ENCODE peak calls at places on chromosomes 13 and 19, in five cellular contexts. L is H1, O is K562, H is HepG2, F is GM12878. K is an unnamed sample.

GRCh38 chr19:38531515-38531914 is 86.2 kb downstream of the MAP4K1 start:
- DNase-seq in F (no peak), O (no peak), L (no peak), H (no peak), K (no peak)

GRCh38 chr19:16121141-16121540 is 9.5 kb downstream of the RAB8A start:
- DNase-seq in L (no peak), F (no peak), O (no peak), H (no peak), K (no peak)

GRCh38 chr19:45640849-45641273 is 1.7 kb upstream of the EML2 start:
- DNase-seq in L (no peak), H (peak), O (peak), F (no peak), K (peak)

GRCh38 chr19:57515218-57515617 is 11.9 kb upstream of the ZNF549 start:
- DNase-seq in L (no peak), F (no peak), H (no peak), O (no peak), K (no peak)

GRCh38 chr13:102928971-102929370 is 83.1 kb downstream of the ERCC5 start:
- DNase-seq in O (no peak), F (no peak), H (no peak), L (no peak), K (no peak)

GRCh38 chr19:47608074-47608907 is 643 bp upstream of the BICRA start:
- DNase-seq in H (peak), L (peak), F (peak), O (peak), K (peak)

GRCh38 chr19:43432866-43433673 is 18.4 kb downstream of the TEX101 start:
- DNase-seq in O (peak), F (no peak), L (peak), H (peak), K (peak)

GRCh38 chr13:108700421-108701170 is 71.2 kb downstream of the MYO16 start:
- DNase-seq in F (no peak), H (no peak), O (no peak), L (no peak), K (no peak)

GRCh38 chr13:22270881-22271280 is 600.0 kb downstream of the FGF9 start:
- DNase-seq in H (no peak), O (no peak), F (no peak), L (no peak), K (no peak)

GRCh38 chr19:6047741-6048231 is 62.5 kb downstream of the RFX2 start:
- DNase-seq in H (peak), F (no peak), L (no peak), O (peak), K (peak)

GRCh38 chr13:44276061-44276460 is 97.6 kb upstream of the SERP2 start:
- DNase-seq in L (no peak), H (no peak), F (no peak), O (no peak), K (no peak)

DNA sequence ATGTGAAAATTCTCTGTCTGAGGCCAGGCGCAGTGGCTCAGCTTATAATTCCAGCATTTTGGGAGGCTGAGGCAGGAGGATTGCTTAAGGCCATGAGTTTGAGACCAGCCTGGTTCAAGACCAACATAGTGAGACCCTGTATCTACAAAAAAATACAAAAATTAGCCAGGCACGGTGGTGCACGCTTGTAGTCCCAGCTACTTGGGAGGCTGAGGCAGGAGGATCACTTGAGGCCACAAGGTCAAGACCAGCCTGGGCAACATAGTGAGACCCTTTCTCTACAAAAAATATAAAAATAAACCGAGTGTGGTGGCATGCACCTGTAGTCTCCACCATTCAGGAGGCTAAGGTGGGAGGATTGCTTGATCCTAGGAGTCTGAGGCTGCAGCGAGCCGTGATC is 2.2 kb upstream of the FCGBP start:
- DNase-seq in F (no peak), H (no peak), O (no peak), L (no peak), K (no peak)
- TF ChIP-seq ATF2 in F (no peak), H (no peak), O (no peak), L (no peak), K (no peak)

GRCh38 chr13:114071991-114072390 is 60.4 kb downstream of the RASA3 start:
- DNase-seq in H (no peak), F (no peak), L (no peak), O (no peak), K (peak)
- TF ChIP-seq ATF2 in H (no peak), F (no peak), L (no peak), O (no peak), K (no peak)

GRCh38 chr13:60091573-60091972 is 72.2 kb downstream of the DIAPH3 start:
- DNase-seq in L (no peak), H (no peak), F (no peak), O (no peak), K (no peak)

GRCh38 chr13:60094385-60095088 is 69.2 kb downstream of the DIAPH3 start:
- DNase-seq in F (no peak), H (no peak), O (no peak), L (no peak), K (no peak)

GRCh38 chr13:60095300-60095699 is 68.4 kb downstream of the DIAPH3 start:
- DNase-seq in F (no peak), O (no peak), L (no peak), H (no peak), K (no peak)

DNA sequence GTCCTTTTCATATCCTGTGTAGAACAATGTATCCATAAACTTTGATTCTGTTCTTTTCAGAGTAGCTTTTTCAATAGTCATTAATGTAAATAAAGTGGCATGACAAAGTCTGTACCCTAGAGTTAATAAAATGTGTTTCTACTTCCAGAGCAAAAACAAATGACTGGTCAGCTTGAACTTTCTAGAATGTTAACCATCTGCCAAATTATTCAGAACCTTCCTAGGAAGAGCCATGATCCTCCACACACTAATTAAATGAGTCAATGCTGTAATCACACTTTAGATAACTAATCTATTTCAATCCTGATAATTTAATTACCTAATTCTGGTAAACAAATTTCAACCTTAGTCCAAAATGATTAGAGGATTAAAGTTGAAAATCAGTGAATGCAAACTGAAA is 73.1 kb downstream of the DIAPH3 start:
- DNase-seq in F (no peak), O (no peak), L (no peak), H (no peak), K (no peak)
- TF ChIP-seq ATF2 in F (no peak), O (no peak), L (no peak), H (no peak), K (no peak)

GRCh38 chr13:64347662-64348061 is 2882.5 kb downstream of the PCDH9 start:
- DNase-seq in F (no peak), O (no peak), H (no peak), L (no peak), K (no peak)
- TF ChIP-seq ATF2 in F (no peak), O (no peak), H (no peak), L (no peak), K (no peak)

GRCh38 chr13:111858571-111858970 is 208.4 kb upstream of the SOX1 start:
- DNase-seq in O (no peak), L (no peak), H (no peak), F (no peak), K (no peak)

GRCh38 chr13:111857336-111857735 is 209.6 kb upstream of the SOX1 start:
- DNase-seq in L (no peak), O (no peak), F (no peak), H (no peak), K (no peak)

GRCh38 chr13:111859361-111860105 is 207.4 kb upstream of the SOX1 start:
- DNase-seq in L (no peak), H (no peak), O (no peak), F (no peak), K (no peak)

GRCh38 chr13:111856571-111856970 is 210.4 kb upstream of the SOX1 start:
- DNase-seq in H (no peak), F (no peak), L (no peak), O (no peak), K (no peak)

DNA sequence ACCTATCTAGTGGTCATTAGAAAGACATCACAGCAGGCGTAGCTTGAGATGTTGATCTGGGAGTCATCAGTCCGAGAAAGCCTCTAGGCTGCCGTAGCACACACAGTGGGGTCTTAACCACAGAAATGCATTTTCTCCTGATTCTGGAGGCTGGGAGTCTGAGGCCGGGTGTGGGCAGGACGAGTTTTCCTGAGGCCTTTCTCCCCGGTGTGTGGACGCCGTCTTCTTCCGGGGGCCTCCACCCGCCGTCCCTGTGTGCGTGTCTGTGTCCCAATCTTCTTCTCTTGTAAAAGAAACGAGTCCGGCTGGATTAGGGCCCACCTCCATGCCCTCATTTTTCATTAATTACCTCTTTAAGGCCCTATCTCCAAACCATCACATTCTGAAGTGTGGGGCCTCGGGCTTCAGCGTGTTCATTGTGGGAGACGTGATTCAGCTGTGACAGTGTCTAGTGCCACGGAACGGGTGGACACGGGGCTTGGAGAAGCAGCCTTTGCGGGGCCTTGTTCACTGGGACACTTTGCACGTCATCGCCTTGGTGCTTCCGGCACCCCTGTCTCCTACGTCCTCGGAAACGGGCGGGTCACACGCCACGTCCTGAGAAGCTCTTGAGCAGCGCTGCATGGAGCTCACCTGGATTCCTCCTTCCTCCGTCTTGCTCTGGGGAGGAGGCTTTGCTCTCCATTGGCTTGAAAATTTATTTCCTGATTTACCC is 208.9 kb upstream of the SOX1 start:
- DNase-seq in L (no peak), O (no peak), H (no peak), F (no peak), K (no peak)
- TF ChIP-seq ATF2 in L (no peak), O (no peak), H (no peak), F (no peak), K (no peak)

GRCh38 chr13:40179421-40179820 is 487.0 kb downstream of the FOXO1 start:
- DNase-seq in F (no peak), H (no peak), O (no peak), L (no peak), K (no peak)

GRCh38 chr13:40178130-40178529 is 488.3 kb downstream of the FOXO1 start:
- DNase-seq in H (no peak), F (no peak), L (no peak), O (no peak), K (no peak)

GRCh38 chr13:40179882-40180281 is 486.6 kb downstream of the FOXO1 start:
- DNase-seq in L (no peak), O (no peak), H (no peak), F (no peak), K (no peak)

GRCh38 chr13:40180776-40181175 is 485.7 kb downstream of the FOXO1 start:
- DNase-seq in L (no peak), O (no peak), H (no peak), F (no peak), K (no peak)

GRCh38 chr13:40181203-40181845 is 485.1 kb downstream of the FOXO1 start:
- DNase-seq in F (no peak), H (peak), L (no peak), O (peak), K (no peak)
- TF ChIP-seq ATF2 in F (no peak), H (no peak), L (no peak), O (no peak), K (no peak)

GRCh38 chr19:10852098-10852800 is 4.0 kb downstream of the C19orf38 start:
- DNase-seq in F (no peak), O (no peak), H (peak), L (no peak), K (no peak)
- TF ChIP-seq ATF2 in F (no peak), O (no peak), H (no peak), L (no peak), K (no peak)

GRCh38 chr13:40452741-40453665 is 213.4 kb downstream of the FOXO1 start:
- DNase-seq in F (no peak), L (no peak), O (no peak), H (peak), K (no peak)
- TF ChIP-seq ATF2 in F (no peak), L (no peak), O (no peak), H (no peak), K (no peak)